ENCODE peak calls at places on chromosomes 12 and 14, in ten cellular contexts. E, R, V, M, J, A, Z, D, U and Y are unnamed samples. For H3K9me3, the result is how much of the 10 kb centered on the place peaks cover.

GRCh38 chr12:94667031-94667540 is 16.7 kb upstream of the TMCC3 start:
- DNase-seq in M (no peak), U (no peak), E (no peak), V (no peak), J (no peak), Z (no peak), R (no peak), A (no peak), D (no peak), Y (no peak)

GRCh38 chr14:101719045-101719645 is 42.4 kb upstream of the PPP2R5C start:
- DNase-seq in U (no peak), D (no peak), V (peak), E (no peak), R (peak), J (peak), M (no peak), Z (no peak), A (no peak), Y (no peak)

GRCh38 chr12:58919271-58920101 is 818 bp downstream of the LRIG3 start:
- DNase-seq in M (peak), D (peak), E (peak), R (peak), Z (peak), U (no peak), J (peak), V (no peak), A (peak), Y (no peak)

GRCh38 chr14:87045956-87046355 is 947.0 kb downstream of the GALC start:
- DNase-seq in A (no peak), V (no peak), E (no peak), Z (no peak), M (no peak), R (no peak), D (no peak), J (no peak), U (no peak), Y (no peak)

GRCh38 chr12:94616217-94616729 is 34.1 kb downstream of the TMCC3 start:
- DNase-seq in V (peak), D (peak), J (no peak), M (no peak), Z (no peak), E (no peak), U (no peak), R (no peak), A (no peak), Y (no peak)

GRCh38 chr14:61140872-61141271 is 140.3 kb downstream of the TMEM30B start:
- DNase-seq in E (no peak), M (no peak), D (no peak), U (no peak), V (no peak), Z (no peak), A (peak), R (no peak), J (no peak), Y (no peak)

GRCh38 chr12:108722992-108723766 is 8.1 kb downstream of the CORO1C start:
- DNase-seq in R (no peak), M (no peak), U (no peak), D (no peak), V (no peak), Z (no peak), E (no peak), J (peak), A (peak), Y (no peak)

GRCh38 chr12:4257442-4257841 is 16.1 kb upstream of the CCND2 start:
- DNase-seq in M (no peak), A (no peak), R (no peak), U (no peak), V (no peak), Z (no peak), D (no peak), E (no peak), J (no peak), Y (no peak)

GRCh38 chr12:122306407-122306806 is 40.1 kb upstream of the VPS33A start:
- DNase-seq in A (no peak), Z (no peak), V (no peak), E (no peak), D (no peak), U (no peak), R (no peak), J (no peak), M (no peak), Y (no peak)

GRCh38 chr12:88299567-88300101 is 157.5 kb downstream of the TMTC3 start:
- DNase-seq in Z (no peak), R (no peak), V (no peak), D (no peak), J (peak), U (no peak), E (no peak), A (peak), M (no peak), Y (no peak)

GRCh38 chr12:47942327-47943230 is 20.8 kb upstream of the TMEM106C start:
- DNase-seq in J (peak), A (no peak), E (peak), U (no peak), Z (no peak), M (no peak), R (peak), D (no peak), V (peak), Y (peak)

GRCh38 chr12:25313591-25313990 is 62.9 kb upstream of the KRAS start:
- DNase-seq in D (no peak), M (no peak), V (no peak), A (peak), U (no peak), J (no peak), Z (no peak), E (no peak), R (no peak), Y (no peak)

GRCh38 chr14:91897121-91897701 is 29.9 kb upstream of the TC2N start:
- DNase-seq in V (peak), J (peak), R (peak), A (peak), U (no peak), M (peak), Z (peak), E (no peak), D (peak), Y (no peak)

GRCh38 chr12:100672075-100672592 is 98.7 kb downstream of the GAS2L3 start:
- DNase-seq in U (no peak), E (peak), A (no peak), R (no peak), V (no peak), J (peak), M (peak), D (no peak), Z (no peak), Y (peak)

GRCh38 chr14:73758392-73759182 is 44.4 kb upstream of the PNMA1 start:
- DNase-seq in R (peak), U (peak), Z (peak), V (peak), E (peak), M (peak), D (peak), A (peak), J (peak), Y (peak)

GRCh38 chr14:49882826-49883694 is 9.8 kb upstream of the ARF6 start:
- DNase-seq in V (no peak), E (no peak), R (no peak), J (no peak), M (no peak), U (no peak), A (no peak), D (no peak), Z (no peak), Y (no peak)

GRCh38 chr14:69376439-69376838 is 21.7 kb downstream of the ERH start:
- DNase-seq in V (no peak), R (no peak), A (peak), M (no peak), U (no peak), Z (no peak), E (no peak), D (no peak), J (no peak), Y (no peak)

GRCh38 chr14:29320261-29320660 is 553.7 kb downstream of the FOXG1 start:
- DNase-seq in U (no peak), M (no peak), D (no peak), R (no peak), Z (no peak), E (no peak), V (no peak), A (peak), J (no peak), Y (no peak)

GRCh38 chr14:69592923-69593677 is 18.3 kb upstream of the SUSD6 start:
- DNase-seq in M (no peak), E (no peak), U (no peak), Z (no peak), D (no peak), V (no peak), A (peak), J (no peak), R (no peak), Y (no peak)

GRCh38 chr12:72274926-72275325 is 2.8 kb downstream of the TRHDE start:
- DNase-seq in E (no peak), Z (no peak), J (no peak), A (peak), U (no peak), D (no peak), V (no peak), M (no peak), R (no peak), Y (no peak)

GRCh38 chr12:6425588-6426531 is 18.9 kb upstream of the CD27 start:
- DNase-seq in M (no peak), D (no peak), V (peak), Z (no peak), R (no peak), J (peak), U (no peak), E (no peak), A (peak), Y (no peak)

GRCh38 chr12:22334696-22335290 is at the start of gene ST8SIA1:
- DNase-seq in D (peak), M (peak), R (peak), U (peak), E (peak), V (peak), A (no peak), Z (peak), J (peak), Y (peak)

GRCh38 chr14:68450391-68451120 is 342.3 kb downstream of the ZFP36L1 start:
- DNase-seq in R (no peak), D (no peak), Z (no peak), A (no peak), J (no peak), V (no peak), M (no peak), U (no peak), E (no peak), Y (no peak)

GRCh38 chr12:51405801-51406207 is 14.6 kb upstream of the GALNT6 start:
- DNase-seq in E (no peak), A (no peak), D (no peak), R (no peak), V (no peak), Z (no peak), M (no peak), J (no peak), U (no peak), Y (peak)

GRCh38 chr12:121443911-121444841 is 44.3 kb downstream of the RNF34 start:
- DNase-seq in R (no peak), U (no peak), A (no peak), V (no peak), J (peak), D (no peak), Z (no peak), E (no peak), M (no peak), Y (no peak)

GRCh38 chr12:55495490-55495889 is 3.3 kb downstream of the OR6C68 start:
- DNase-seq in Z (no peak), R (no peak), U (no peak), A (no peak), M (no peak), V (no peak), E (no peak), D (no peak), J (no peak), Y (no peak)

GRCh38 chr14:50542941-50543418 is 10.6 kb upstream of the MAP4K5 start:
- DNase-seq in R (peak), V (peak), E (peak), Z (no peak), D (peak), U (no peak), A (peak), M (no peak), J (peak), Y (peak)

GRCh38 chr12:71303199-71303598 is 136.4 kb upstream of the LGR5 start:
- DNase-seq in D (no peak), M (no peak), J (no peak), A (no peak), U (no peak), E (no peak), Z (no peak), R (no peak), V (no peak), Y (no peak)

GRCh38 chr12:94637714-94638113 is 12.6 kb downstream of the TMCC3 start:
- DNase-seq in R (no peak), Z (no peak), D (no peak), E (no peak), U (no peak), M (no peak), V (no peak), J (no peak), A (no peak), Y (no peak)

GRCh38 chr14:100045687-100046344 is 19.4 kb upstream of the EVL start:
- DNase-seq in A (no peak), V (no peak), J (no peak), E (no peak), D (no peak), U (no peak), M (no peak), R (no peak), Z (no peak), Y (no peak)

DNA sequence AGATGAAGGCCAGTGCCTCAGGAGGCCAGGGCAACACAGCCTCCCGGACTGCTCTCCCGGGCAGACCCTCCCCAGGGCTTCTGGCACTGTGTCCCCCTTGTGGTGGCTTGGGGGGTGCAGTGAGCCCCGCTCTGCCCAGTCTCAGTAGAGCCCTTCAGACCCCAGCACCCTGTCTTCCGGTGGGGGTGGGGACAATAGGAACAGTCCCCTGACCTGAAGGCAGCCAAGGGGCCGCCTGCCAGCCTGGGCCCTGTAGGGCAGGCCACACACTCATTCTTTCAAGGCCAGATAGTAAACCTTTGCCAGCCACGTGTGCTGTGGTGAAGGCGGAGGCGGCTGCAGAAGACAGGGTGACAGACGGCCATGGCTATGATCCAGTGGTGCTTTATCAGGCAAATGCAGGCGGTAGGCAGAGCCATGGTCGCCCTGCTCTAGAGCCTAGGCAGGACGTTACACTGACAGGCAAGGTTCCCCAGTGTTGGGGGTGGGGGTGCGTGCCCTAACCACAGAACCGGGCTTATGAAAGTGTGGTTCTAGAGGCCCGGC is 15.0 kb downstream of the ZFYVE21 start:
- DNase-seq in U (no peak), A (no peak), R (peak), E (no peak), J (peak), D (peak), Z (peak), M (peak), V (peak), Y (peak)
- TF ChIP-seq CTCF in U (no peak), A (no peak), R (no peak), E (no peak), J (no peak), D (no peak), Z (no peak), M (no peak), V (no peak), Y (peak)

GRCh38 chr12:38153737-38154061 is 162.9 kb upstream of the ALG10B start:
- DNase-seq in J (no peak), R (no peak), U (no peak), E (no peak), D (no peak), Z (peak), M (no peak), V (no peak), A (no peak), Y (no peak)
- H3K9me3 ChIP-seq in J (under half), R (under half), U (under half), E (under half), D (under half), Z (under half), M (under half), V (under half), A (half or more), Y (under half)

DNA sequence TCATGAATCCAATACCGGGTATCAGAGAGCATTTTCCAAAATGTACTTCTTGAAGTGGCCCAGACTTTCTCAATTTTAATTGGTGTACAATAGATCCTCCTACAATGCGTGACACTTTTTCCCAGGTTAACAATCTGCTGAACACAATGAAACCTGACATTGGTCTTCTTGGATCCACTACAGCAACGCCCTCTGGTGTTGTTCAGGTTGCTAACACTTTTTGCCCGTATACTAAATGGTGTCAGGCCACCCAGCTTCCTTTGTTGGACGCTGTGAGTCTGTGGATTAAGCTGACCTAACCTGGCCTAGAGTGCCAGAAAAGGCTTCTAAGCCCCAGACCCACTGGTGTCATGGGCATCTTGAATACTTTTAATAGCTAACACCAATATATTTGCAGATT is 89.2 kb downstream of the KCNK10 start:
- DNase-seq in Z (no peak), M (no peak), V (no peak), J (no peak), D (no peak), U (no peak), A (no peak), R (no peak), E (peak), Y (peak)
- TF ChIP-seq CTCF in Z (no peak), M (no peak), V (no peak), J (no peak), D (no peak), U (no peak), A (peak), R (no peak), E (peak), Y (peak)

GRCh38 chr12:34391771-34392581 is 369.7 kb downstream of the ALG10 start:
- DNase-seq in E (no peak), V (peak), D (no peak), Z (peak), R (no peak), U (no peak), J (peak), M (peak), A (no peak), Y (peak)

GRCh38 chr12:34390846-34391700 is 368.8 kb downstream of the ALG10 start:
- DNase-seq in U (no peak), R (no peak), Z (peak), J (peak), D (no peak), V (no peak), M (peak), E (no peak), A (no peak), Y (no peak)

GRCh38 chr12:34389378-34390170 is 367.3 kb downstream of the ALG10 start:
- DNase-seq in A (no peak), V (no peak), Z (peak), J (peak), R (no peak), E (no peak), M (peak), U (no peak), D (no peak), Y (no peak)

GRCh38 chr12:34388636-34389377 is 366.5 kb downstream of the ALG10 start:
- DNase-seq in D (no peak), A (no peak), Z (peak), M (no peak), R (no peak), E (no peak), J (peak), U (no peak), V (no peak), Y (no peak)

DNA sequence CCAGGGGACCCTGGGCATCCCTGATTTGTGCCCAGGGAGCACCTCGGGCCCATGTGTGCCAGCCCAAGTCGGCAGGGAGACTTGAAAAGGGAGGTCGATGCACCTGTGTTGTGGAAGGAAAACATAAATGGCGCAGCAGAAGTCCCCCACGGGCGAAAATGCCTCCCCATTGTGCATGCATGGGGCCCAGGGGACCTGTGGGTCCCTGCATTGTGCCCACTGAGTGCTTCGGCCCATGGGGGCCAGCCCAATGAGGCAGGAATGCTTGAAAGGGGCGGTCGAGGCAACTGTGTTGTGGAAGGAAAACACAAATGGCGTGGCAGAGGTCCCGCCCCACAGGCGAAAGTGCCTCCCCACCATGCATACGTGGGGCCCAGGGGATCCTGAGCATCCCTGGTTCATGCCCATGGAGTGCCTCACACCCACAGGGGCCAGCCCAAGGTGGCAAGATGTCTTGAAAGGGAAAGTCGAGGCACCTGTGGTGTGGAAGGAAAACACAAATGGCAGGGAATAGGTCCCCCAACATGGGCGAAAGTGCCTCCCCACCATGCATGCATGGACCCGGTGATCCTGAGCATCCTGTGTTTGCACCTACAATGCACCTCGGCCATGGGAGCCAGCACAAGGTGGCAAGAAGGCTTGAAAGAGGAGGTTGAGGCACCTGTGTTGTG is 368.0 kb downstream of the ALG10 start:
- DNase-seq in U (no peak), D (no peak), A (no peak), Z (peak), V (no peak), E (no peak), R (no peak), M (peak), J (peak), Y (no peak)
- H3K9me3 ChIP-seq in U (under half), D (under half), A (under half), Z (half or more), V (half or more), E (under half), R (under half), M (under half), J (under half), Y (under half)

DNA sequence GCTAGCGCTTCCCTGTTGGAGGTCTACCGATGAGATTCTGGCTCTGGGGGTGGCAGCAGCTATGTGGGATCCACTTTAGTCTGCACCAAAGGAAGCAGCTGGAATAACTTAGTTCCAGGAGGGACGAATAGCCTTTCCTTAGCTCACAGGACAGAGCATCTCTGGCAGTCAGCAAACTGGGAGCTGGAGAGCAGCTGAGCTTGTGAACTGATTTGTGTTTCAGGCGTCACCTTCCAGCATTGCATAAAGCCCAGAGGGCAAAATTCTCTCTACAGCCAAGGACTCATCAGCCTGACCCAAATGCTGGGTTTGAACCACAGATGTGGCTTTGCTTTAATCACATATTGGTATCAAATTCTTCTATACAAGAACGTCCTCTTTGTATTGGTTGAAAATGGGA is 81.9 kb upstream of the PELI2 start:
- DNase-seq in V (no peak), Z (no peak), E (no peak), U (no peak), D (no peak), J (no peak), M (no peak), A (no peak), R (no peak), Y (no peak)
- TF ChIP-seq CTCF in V (no peak), Z (no peak), E (no peak), U (no peak), D (no peak), J (no peak), M (no peak), A (no peak), R (no peak), Y (no peak)

DNA sequence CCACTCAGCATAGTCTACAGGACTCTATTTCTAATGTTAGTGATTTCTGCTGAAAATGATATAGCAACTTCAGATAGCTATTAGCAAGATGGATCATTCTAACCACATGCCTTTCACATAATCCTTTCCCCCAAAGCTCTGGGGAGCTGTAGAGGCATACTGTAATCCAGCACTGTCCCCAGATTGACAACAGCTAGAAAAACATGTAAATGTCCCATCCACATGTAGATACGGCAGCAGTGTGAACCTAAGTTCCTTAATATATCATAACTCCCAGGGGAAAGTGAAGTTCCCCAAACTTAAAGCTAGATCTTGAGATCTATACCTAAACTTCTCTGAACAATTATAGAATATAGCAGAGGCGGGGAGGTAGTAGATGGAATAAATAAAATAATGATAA is 14.0 kb downstream of the ZNF664 start:
- DNase-seq in D (no peak), Z (no peak), J (no peak), A (no peak), E (no peak), M (no peak), R (no peak), U (no peak), V (no peak), Y (no peak)
- H3K9me3 ChIP-seq in D (under half), Z (under half), J (under half), A (under half), E (under half), M (under half), R (under half), U (under half), V (under half), Y (under half)